ENCODE peak calls at places on chromosomes 16 and 17, in nine cellular contexts. E is IMR-90; K is heart right ventricle; O is CD4-positive, CD25-positive, alpha-beta regulatory T cell; P is fibroblast of lung; T is GM23338; N is lung; F is sigmoid colon; W is adrenal gland. I is an unnamed sample. For H3K4me1, the result is how much of the 10 kb centered on the place peaks cover.

GRCh38 chr16:83095926-83096692 is 469.3 kb downstream of the CDH13 start:
- DNase-seq in K (no peak), T (no peak), E (peak), P (peak), N (no peak), W (no peak), O (no peak), F (no peak), I (no peak)

GRCh38 chr16:5640883-5641282 is 543.3 kb upstream of the EEF2KMT start:
- DNase-seq in K (no peak), F (no peak), E (no peak), N (no peak), T (no peak), P (no peak), O (no peak), W (no peak), I (no peak)

GRCh38 chr17:44004077-44004760 is at the start of gene NAGS:
- DNase-seq in K (no peak), N (peak), E (no peak), W (peak), O (no peak), F (no peak), P (no peak), T (peak), I (no peak)

GRCh38 chr17:47989159-47989558 is 18.2 kb downstream of the CDK5RAP3 start:
- DNase-seq in T (no peak), W (no peak), O (no peak), K (no peak), N (no peak), F (no peak), P (no peak), E (no peak), I (no peak)

GRCh38 chr17:59611503-59611902 is 8.2 kb upstream of the CLTC start:
- DNase-seq in P (no peak), W (no peak), F (no peak), K (no peak), N (no peak), O (no peak), E (no peak), T (no peak), I (no peak)

GRCh38 chr17:9959377-9959981 is 54.4 kb upstream of the RCVRN start:
- DNase-seq in F (no peak), P (peak), O (peak), T (peak), W (no peak), K (peak), N (no peak), E (peak), I (peak)

GRCh38 chr17:19304209-19304608 is 58.3 kb downstream of the B9D1 start:
- DNase-seq in K (no peak), T (no peak), P (peak), W (peak), F (peak), E (peak), O (peak), N (peak), I (no peak)

GRCh38 chr17:35295686-35296085 is 52.8 kb downstream of the SLFN5 start:
- DNase-seq in W (no peak), N (no peak), F (no peak), P (no peak), E (no peak), K (no peak), O (no peak), T (no peak), I (no peak)

GRCh38 chr16:11672206-11673090 is 4.2 kb downstream of the SNN start:
- DNase-seq in E (no peak), T (no peak), N (no peak), P (no peak), F (no peak), O (peak), K (peak), W (no peak), I (no peak)

GRCh38 chr16:75589301-75589700 is 23.1 kb downstream of the GABARAPL2 start:
- DNase-seq in N (no peak), K (peak), P (peak), W (no peak), T (no peak), O (no peak), F (no peak), E (no peak), I (no peak)

GRCh38 chr17:40561871-40562611 is 3.2 kb downstream of the CCR7 start:
- DNase-seq in O (peak), P (no peak), N (no peak), T (no peak), F (no peak), E (no peak), W (no peak), K (no peak), I (no peak)

GRCh38 chr17:69733171-69734014 is 318.9 kb downstream of the MAP2K6 start:
- DNase-seq in F (no peak), O (no peak), E (peak), K (peak), P (peak), N (no peak), T (no peak), W (no peak), I (peak)

DNA sequence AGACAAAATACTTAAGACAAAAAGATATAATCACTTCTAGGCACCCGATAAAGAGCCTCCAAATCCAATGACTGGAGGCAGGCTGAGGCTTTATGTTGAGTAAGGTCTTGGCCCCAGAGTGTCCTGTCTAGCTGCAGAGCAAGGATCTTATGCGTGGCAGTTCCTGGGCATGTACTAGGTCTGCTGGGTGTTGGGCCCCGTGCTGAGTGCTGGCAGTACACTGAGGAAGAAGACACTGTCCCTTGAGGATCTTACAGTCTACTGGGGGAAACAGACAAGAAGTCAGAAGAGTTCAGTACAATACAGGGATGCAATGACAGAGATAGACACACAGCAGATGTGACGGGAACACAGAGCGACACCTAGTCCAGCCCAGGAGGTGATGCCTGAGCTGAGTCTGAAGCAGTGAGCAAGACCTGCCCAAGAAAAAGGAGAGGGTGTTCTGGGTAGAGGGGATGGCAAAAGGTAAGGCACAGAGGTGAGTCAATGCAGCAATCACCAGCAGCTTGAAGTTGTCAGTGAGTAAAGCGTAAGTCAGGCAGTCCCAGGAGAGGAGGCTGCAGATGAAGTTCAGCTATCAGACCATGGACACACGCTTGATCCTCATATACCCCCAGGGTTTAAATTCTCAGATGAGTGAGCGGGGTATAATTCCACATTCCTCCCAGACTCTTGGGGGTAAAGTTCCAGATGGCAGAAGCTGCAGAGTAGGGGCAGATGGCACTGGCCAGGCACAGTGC is 18.1 kb downstream of the MAP3K14 start:
- DNase-seq in W (no peak), F (no peak), N (no peak), E (no peak), T (no peak), O (no peak), P (no peak), K (no peak), I (no peak)
- H3K4me1 ChIP-seq in W (half or more), F (half or more), N (under half), E (under half), T (under half), O (half or more), P (under half), K (half or more), I (under half)

DNA sequence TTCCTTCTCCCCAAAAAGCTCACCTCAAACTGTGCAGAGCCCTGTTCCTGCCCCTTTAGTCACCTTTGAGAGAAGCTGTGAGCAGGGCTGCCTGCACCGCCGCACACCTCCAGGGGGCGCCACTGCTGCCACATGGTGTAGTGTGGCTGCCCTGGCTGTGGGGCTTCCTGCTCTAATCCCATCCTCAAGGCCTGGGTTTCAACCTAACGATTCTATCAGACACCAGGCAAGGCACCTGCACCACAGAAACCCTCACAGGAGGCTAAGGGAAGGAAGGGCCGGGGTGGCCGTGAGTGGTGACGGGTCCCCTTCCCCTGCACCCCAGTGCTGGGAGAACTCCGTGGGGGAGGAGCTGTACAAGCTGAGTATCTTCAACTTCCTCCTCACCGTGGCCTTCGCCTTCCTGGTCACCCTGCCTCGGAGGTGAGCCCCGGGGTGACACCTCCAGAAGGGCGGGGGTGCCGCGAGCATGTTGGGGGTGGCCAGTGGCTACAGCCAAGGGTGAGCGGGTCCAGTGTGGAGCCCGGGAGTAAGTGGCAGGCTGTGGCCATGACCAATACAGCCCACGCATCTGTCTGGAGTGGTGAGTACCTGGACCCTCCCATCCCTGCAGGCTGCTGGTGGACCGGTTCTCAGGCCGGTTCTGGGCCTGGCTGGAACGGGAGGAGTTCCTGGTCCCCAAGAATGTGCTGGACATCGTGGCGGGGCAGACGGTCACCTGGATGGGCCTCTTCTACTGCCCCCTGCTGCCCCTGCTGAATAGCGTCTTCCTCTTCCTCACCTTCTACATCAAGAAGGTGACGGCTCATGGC is 7.0 kb downstream of the TMC8 start:
- DNase-seq in T (peak), P (no peak), F (no peak), W (no peak), N (peak), K (no peak), O (peak), E (no peak), I (no peak)
- H3K4me1 ChIP-seq in T (under half), P (under half), F (under half), W (under half), N (under half), K (under half), O (half or more), E (under half), I (under half)

DNA sequence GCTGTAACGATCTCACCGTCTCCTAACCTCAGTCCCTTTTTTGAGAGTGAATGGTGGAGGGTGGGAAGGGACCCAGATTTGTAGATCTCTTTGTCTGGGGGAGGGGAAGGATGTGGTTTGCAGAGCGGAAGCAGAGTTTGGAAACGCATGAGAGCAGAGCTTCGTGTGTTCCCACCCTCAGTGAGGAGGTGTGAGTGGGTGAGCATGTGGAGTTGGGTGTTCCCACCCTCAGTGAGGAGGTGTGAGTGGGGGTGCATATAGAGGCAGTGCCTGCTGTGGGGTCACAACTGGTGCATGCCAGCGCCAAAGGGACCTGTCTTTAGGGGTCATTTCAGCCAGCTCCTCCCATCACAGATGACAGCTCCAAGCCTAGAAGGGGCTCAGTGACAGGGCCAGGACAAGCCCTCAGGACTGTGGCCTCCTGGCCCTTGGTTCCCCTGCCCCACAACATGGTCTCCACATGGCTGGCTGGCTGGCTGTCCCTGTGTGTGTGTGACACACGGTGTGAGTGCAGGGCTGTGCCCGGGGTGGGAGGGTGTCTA is 1.8 kb upstream of the CISD3 start:
- DNase-seq in T (no peak), F (no peak), K (no peak), P (no peak), N (no peak), O (peak), W (no peak), E (no peak), I (no peak)
- H3K4me1 ChIP-seq in T (under half), F (under half), K (half or more), P (under half), N (under half), O (half or more), W (half or more), E (under half), I (under half)

GRCh38 chr17:77140878-77141767 is at the start of gene SEC14L1:
- DNase-seq in W (peak), O (peak), P (peak), K (peak), N (peak), E (no peak), T (peak), F (peak), I (peak)
- H3K4me1 ChIP-seq in W (under half), O (half or more), P (under half), K (half or more), N (under half), E (under half), T (under half), F (under half), I (under half)

I was measured in prostate gland.